ENCODE peak calls at places on chromosomes 7 and 10, in five cellular contexts. One of them, this sample, is unnamed.

GRCh38 chr7:115087437-115087836 is 165.5 kb downstream of the MDFIC start:
- DNase-seq in nucleus accumbens: no peak
- DNase-seq in AG04450: peak; percentile 75
- DNase-seq in B cell: no peak
- DNase-seq in breast epithelium: no peak
- DNase-seq in this sample: peak; percentile 68

GRCh38 chr7:84060000-84060399 is 134.6 kb downstream of the SEMA3A start:
- DNase-seq in nucleus accumbens: no peak
- DNase-seq in AG04450: no peak
- DNase-seq in B cell: no peak
- DNase-seq in breast epithelium: no peak
- DNase-seq in this sample: peak; percentile 13

GRCh38 chr7:4113976-4114375 is 568.1 kb upstream of the FOXK1 start:
- DNase-seq in nucleus accumbens: no peak
- DNase-seq in AG04450: no peak
- DNase-seq in B cell: no peak
- DNase-seq in breast epithelium: peak; percentile 43
- DNase-seq in this sample: no peak

GRCh38 chr7:137801003-137801402 is 45.8 kb downstream of the DGKI start:
- DNase-seq in nucleus accumbens: no peak
- DNase-seq in AG04450: no peak
- DNase-seq in B cell: no peak
- DNase-seq in breast epithelium: no peak
- DNase-seq in this sample: no peak

GRCh38 chr10:35025916-35026315 is 64.2 kb downstream of the CUL2 start:
- DNase-seq in nucleus accumbens: no peak
- DNase-seq in AG04450: no peak
- DNase-seq in B cell: no peak
- DNase-seq in breast epithelium: no peak
- DNase-seq in this sample: no peak

GRCh38 chr10:28214185-28214584 is 88.7 kb downstream of the MPP7 start:
- DNase-seq in nucleus accumbens: no peak
- DNase-seq in AG04450: no peak
- DNase-seq in B cell: no peak
- DNase-seq in breast epithelium: no peak
- DNase-seq in this sample: no peak

GRCh38 chr7:116259821-116260440 is 49.6 kb downstream of the TES start:
- DNase-seq in nucleus accumbens: no peak
- DNase-seq in AG04450: no peak
- DNase-seq in B cell: no peak
- DNase-seq in breast epithelium: no peak
- DNase-seq in this sample: peak; percentile 78

GRCh38 chr10:12540341-12540781 is 191.0 kb downstream of the CAMK1D start:
- DNase-seq in nucleus accumbens: no peak
- DNase-seq in AG04450: no peak
- DNase-seq in B cell: no peak
- DNase-seq in breast epithelium: no peak
- DNase-seq in this sample: no peak

GRCh38 chr7:49776994-49777393 is 3.6 kb downstream of the VWC2 start:
- DNase-seq in nucleus accumbens: no peak
- DNase-seq in AG04450: no peak
- DNase-seq in B cell: no peak
- DNase-seq in breast epithelium: no peak
- DNase-seq in this sample: no peak

GRCh38 chr7:44184221-44184873 is 4.9 kb downstream of the GCK start:
- DNase-seq in nucleus accumbens: no peak
- DNase-seq in AG04450: peak; percentile 44
- DNase-seq in B cell: no peak
- DNase-seq in breast epithelium: no peak
- DNase-seq in this sample: peak; percentile 60

GRCh38 chr10:58807631-58808024 is 295.0 kb downstream of the BICC1 start:
- DNase-seq in nucleus accumbens: no peak
- DNase-seq in AG04450: no peak
- DNase-seq in B cell: no peak
- DNase-seq in breast epithelium: no peak
- DNase-seq in this sample: no peak

GRCh38 chr7:45162943-45163691 is 5.5 kb downstream of the RAMP3 start:
- DNase-seq in nucleus accumbens: no peak
- DNase-seq in AG04450: no peak
- DNase-seq in B cell: peak; percentile 38
- DNase-seq in breast epithelium: no peak
- DNase-seq in this sample: no peak

GRCh38 chr10:17129711-17130110 is at the start of gene CUBN:
- DNase-seq in nucleus accumbens: no peak
- DNase-seq in AG04450: no peak
- DNase-seq in B cell: no peak
- DNase-seq in breast epithelium: no peak
- DNase-seq in this sample: no peak

GRCh38 chr10:73969224-73969811 is 28.6 kb upstream of the VCL start:
- DNase-seq in nucleus accumbens: no peak
- DNase-seq in AG04450: no peak
- DNase-seq in B cell: no peak
- DNase-seq in breast epithelium: no peak
- DNase-seq in this sample: no peak

GRCh38 chr7:150388709-150389531 is 9.8 kb downstream of the ZNF775 start:
- DNase-seq in nucleus accumbens: peak; percentile 65
- DNase-seq in AG04450: no peak
- DNase-seq in B cell: no peak
- DNase-seq in breast epithelium: peak; percentile 69
- DNase-seq in this sample: no peak

GRCh38 chr7:44473295-44473694 is 17.2 kb downstream of the NUDCD3 start:
- DNase-seq in nucleus accumbens: no peak
- DNase-seq in AG04450: no peak
- DNase-seq in B cell: no peak
- DNase-seq in breast epithelium: no peak
- DNase-seq in this sample: no peak

GRCh38 chr10:118568327-118568848 is 27.1 kb downstream of the PRLHR start:
- DNase-seq in nucleus accumbens: no peak
- DNase-seq in AG04450: peak; percentile 10
- DNase-seq in B cell: peak; percentile 49
- DNase-seq in breast epithelium: no peak
- DNase-seq in this sample: peak; percentile 62

GRCh38 chr7:98911936-98912335 is 33.6 kb downstream of the TRRAP start:
- DNase-seq in nucleus accumbens: no peak
- DNase-seq in AG04450: no peak
- DNase-seq in B cell: no peak
- DNase-seq in breast epithelium: no peak
- DNase-seq in this sample: no peak

GRCh38 chr7:138729444-138729843 is 28.3 kb upstream of the SVOPL start:
- DNase-seq in nucleus accumbens: no peak
- DNase-seq in AG04450: no peak
- DNase-seq in B cell: no peak
- DNase-seq in breast epithelium: no peak
- DNase-seq in this sample: no peak

GRCh38 chr7:155470686-155471638 is 13.0 kb downstream of the EN2 start:
- DNase-seq in nucleus accumbens: no peak
- DNase-seq in AG04450: no peak
- DNase-seq in B cell: no peak
- DNase-seq in breast epithelium: peak; percentile 17
- DNase-seq in this sample: no peak

GRCh38 chr10:50431118-50431517 is 179.8 kb upstream of the ASAH2 start:
- DNase-seq in nucleus accumbens: no peak
- DNase-seq in AG04450: no peak
- DNase-seq in B cell: no peak
- DNase-seq in breast epithelium: no peak
- DNase-seq in this sample: no peak

GRCh38 chr7:96414931-96415292 is 93.0 kb upstream of the SLC25A13 start:
- DNase-seq in nucleus accumbens: no peak
- DNase-seq in AG04450: no peak
- DNase-seq in B cell: no peak
- DNase-seq in breast epithelium: no peak
- DNase-seq in this sample: no peak

GRCh38 chr10:120978589-120979252 is 127.6 kb downstream of the WDR11 start:
- DNase-seq in nucleus accumbens: no peak
- DNase-seq in AG04450: no peak
- DNase-seq in B cell: no peak
- DNase-seq in breast epithelium: no peak
- DNase-seq in this sample: no peak

This sample was measured in SJSA1.